ENCODE peak calls at places on chromosome 14, in nine cellular contexts. D, A, F, S, K, L, N, G and T are unnamed samples.

GRCh38 chr14:89617471-89618291 is 200.6 kb upstream of the FOXN3 start:
- DNase-seq in D (peak; percentile 59), A (no peak), L (no peak), F (no peak), N (peak; percentile 73), K (peak; percentile 56), G (peak; percentile 27), S (no peak), T (no peak)

GRCh38 chr14:34029921-34030334 is 79.1 kb upstream of the EGLN3 start:
- DNase-seq in L (no peak), D (peak; percentile 21), N (no peak), K (no peak), G (peak; percentile 3), A (no peak), F (no peak), S (no peak), T (no peak)

GRCh38 chr14:81474156-81474492 is 59.5 kb downstream of the SEL1L start:
- DNase-seq in D (no peak), L (no peak), F (no peak), S (no peak), N (no peak), K (no peak), G (peak; percentile 57), A (no peak), T (no peak)

GRCh38 chr14:72699433-72699832 is 194.5 kb downstream of the DPF3 start:
- DNase-seq in F (no peak), K (no peak), D (no peak), G (no peak), S (no peak), N (no peak), L (no peak), A (no peak), T (no peak)

GRCh38 chr14:33307691-33308369 is 369.2 kb downstream of the NPAS3 start:
- DNase-seq in D (no peak), K (peak; percentile 76), A (no peak), N (peak; percentile 75), L (no peak), S (no peak), F (no peak), G (no peak), T (no peak)

GRCh38 chr14:68911594-68912227 is 67.4 kb downstream of the ACTN1 start:
- DNase-seq in A (peak; percentile 91), S (peak; percentile 61), D (peak; percentile 78), G (peak; percentile 77), K (peak; percentile 74), F (peak; percentile 58), N (peak; percentile 82), L (peak; percentile 75), T (peak; percentile 63)

GRCh38 chr14:82385043-82385442 is 851.4 kb upstream of the SEL1L start:
- DNase-seq in G (no peak), L (no peak), D (no peak), K (no peak), F (no peak), A (no peak), S (peak; percentile 1), N (no peak), T (no peak)

GRCh38 chr14:60235440-60235839 is 13.6 kb upstream of the PPM1A start:
- DNase-seq in D (no peak), A (no peak), K (no peak), S (no peak), F (no peak), L (no peak), G (no peak), N (no peak), T (no peak)

GRCh38 chr14:23056956-23057756 is at the start of gene CDH24:
- DNase-seq in S (peak; percentile 79), D (peak; percentile 84), N (peak; percentile 52), F (no peak), K (peak; percentile 62), A (no peak), G (no peak), L (peak; percentile 56), T (peak; percentile 26)

GRCh38 chr14:94924189-94924588 is 154.3 kb upstream of the GSC start:
- DNase-seq in D (no peak), A (no peak), S (no peak), K (no peak), F (no peak), N (no peak), L (no peak), G (no peak), T (no peak)

GRCh38 chr14:94819531-94819930 is 49.6 kb upstream of the GSC start:
- DNase-seq in A (no peak), N (no peak), G (no peak), K (no peak), S (no peak), L (no peak), F (no peak), D (no peak), T (no peak)

GRCh38 chr14:89226789-89227489 is 190.1 kb downstream of the FOXN3 start:
- DNase-seq in S (no peak), A (no peak), K (no peak), D (no peak), G (no peak), F (no peak), N (no peak), L (no peak), T (no peak)

GRCh38 chr14:69877492-69877891 is 1.7 kb upstream of the SMOC1 start:
- DNase-seq in L (no peak), F (no peak), S (no peak), N (peak; percentile 28), G (peak; percentile 3), K (peak; percentile 27), A (no peak), D (no peak), T (no peak)

GRCh38 chr14:103084021-103084919 is at the start of gene LBHD2:
- DNase-seq in L (no peak), N (peak; percentile 63), A (no peak), G (no peak), D (no peak), K (no peak), S (no peak), F (no peak), T (no peak)

GRCh38 chr14:87934185-87934584 is 58.8 kb downstream of the GALC start:
- DNase-seq in S (no peak), K (no peak), F (no peak), L (no peak), A (no peak), N (no peak), D (no peak), G (no peak), T (no peak)

GRCh38 chr14:64628940-64629403 is 75.3 kb upstream of the PLEKHG3 start:
- DNase-seq in D (peak; percentile 31), A (no peak), K (peak; percentile 67), N (no peak), L (no peak), S (no peak), G (no peak), F (no peak), T (no peak)

GRCh38 chr14:71610797-71611196 is 321.4 kb upstream of the RGS6 start:
- DNase-seq in D (peak; percentile 26), G (no peak), L (no peak), N (no peak), S (no peak), A (no peak), K (no peak), F (no peak), T (no peak)

GRCh38 chr14:61064866-61065265 is 83.8 kb downstream of the SLC38A6 start:
- DNase-seq in K (no peak), L (no peak), F (no peak), N (no peak), G (no peak), A (no peak), S (no peak), D (no peak), T (no peak)

GRCh38 chr14:55892906-55893305 is 225.3 kb upstream of the PELI2 start:
- DNase-seq in F (no peak), A (no peak), K (no peak), L (no peak), S (no peak), G (no peak), D (no peak), N (no peak), T (no peak)

GRCh38 chr14:98816195-98816594 is 455.8 kb downstream of the BCL11B start:
- DNase-seq in D (no peak), A (no peak), S (no peak), G (no peak), K (no peak), N (no peak), F (no peak), L (no peak), T (no peak)

GRCh38 chr14:72560331-72560730 is 333.6 kb downstream of the DPF3 start:
- DNase-seq in N (no peak), S (no peak), D (no peak), G (no peak), F (no peak), K (peak; percentile 33), A (no peak), L (no peak), T (no peak)

GRCh38 chr14:76997257-76997970 is 31.1 kb downstream of the IRF2BPL start:
- DNase-seq in G (no peak), A (no peak), F (no peak), S (no peak), D (no peak), N (no peak), K (peak; percentile 86), L (no peak), T (no peak)

GRCh38 chr14:104219731-104220224 is 81.4 kb downstream of the KIF26A start:
- DNase-seq in N (peak; percentile 76), S (no peak), F (no peak), G (no peak), D (peak; percentile 6), A (no peak), L (no peak), K (no peak), T (no peak)

GRCh38 chr14:69079188-69079742 is 73.7 kb downstream of the DCAF5 start:
- DNase-seq in A (no peak), K (peak; percentile 94), G (no peak), F (no peak), L (no peak), D (no peak), S (no peak), N (no peak), T (no peak)

GRCh38 chr14:89660183-89660582 is 243.2 kb upstream of the FOXN3 start:
- DNase-seq in F (no peak), S (no peak), G (no peak), D (no peak), N (no peak), A (no peak), K (peak; percentile 39), L (no peak), T (no peak)

GRCh38 chr14:68932219-68932618 is 46.9 kb downstream of the ACTN1 start:
- DNase-seq in K (no peak), L (no peak), G (no peak), F (no peak), A (no peak), N (no peak), S (no peak), D (no peak), T (no peak)

GRCh38 chr14:53943751-53944083 is 12.9 kb downstream of the BMP4 start:
- DNase-seq in L (no peak), S (no peak), K (no peak), F (no peak), D (no peak), A (no peak), G (no peak), N (no peak), T (no peak)

GRCh38 chr14:43359317-43359716 is 1147.8 kb downstream of the FSCB start:
- DNase-seq in A (no peak), N (no peak), S (no peak), D (no peak), L (no peak), K (no peak), G (no peak), F (no peak), T (no peak)

GRCh38 chr14:78593949-78594348 is 423.8 kb downstream of the NRXN3 start:
- DNase-seq in D (no peak), A (no peak), N (no peak), G (no peak), L (no peak), S (no peak), K (no peak), F (no peak), T (no peak)

GRCh38 chr14:69712637-69713088 is 54.3 kb upstream of the SRSF5 start:
- DNase-seq in G (no peak), F (no peak), A (no peak), K (no peak), S (no peak), L (no peak), D (peak; percentile 83), N (peak; percentile 52), T (no peak)

GRCh38 chr14:28157887-28158791 is 608.4 kb upstream of the FOXG1 start:
- DNase-seq in D (no peak), N (no peak), F (no peak), A (no peak), G (no peak), K (no peak), S (no peak), L (no peak), T (no peak)